ENCODE peak calls at places on chromosomes 5 and 9, in four cellular contexts. One of them, this sample, is unnamed. For H3K79me1, the result is how much of the 10 kb centered on the place peaks cover.

GRCh38 chr5:643811-644271 is 31.7 kb downstream of the CEP72 start:
- DNase-seq in mesenchymal stem cell: no peak
- DNase-seq in neuronal stem cell: no peak
- DNase-seq in IMR-90: no peak
- DNase-seq in this sample: no peak

GRCh38 chr5:72920690-72921089 is 35.2 kb upstream of the FCHO2 start:
- DNase-seq in mesenchymal stem cell: peak
- DNase-seq in neuronal stem cell: no peak
- DNase-seq in IMR-90: peak
- DNase-seq in this sample: peak

GRCh38 chr9:89421595-89421994 is 76.3 kb downstream of the SEMA4D start:
- DNase-seq in mesenchymal stem cell: no peak
- DNase-seq in neuronal stem cell: no peak
- DNase-seq in IMR-90: peak
- DNase-seq in this sample: no peak

GRCh38 chr5:14440598-14441401 is 140.8 kb upstream of the OTULINL start:
- DNase-seq in mesenchymal stem cell: peak
- DNase-seq in neuronal stem cell: peak
- DNase-seq in IMR-90: peak
- DNase-seq in this sample: no peak

GRCh38 chr9:90038778-90039177 is 434.0 kb downstream of the GADD45G start:
- DNase-seq in mesenchymal stem cell: no peak
- DNase-seq in neuronal stem cell: peak
- DNase-seq in IMR-90: no peak
- DNase-seq in this sample: no peak

GRCh38 chr5:113902917-113903681 is 389.6 kb downstream of the YTHDC2 start:
- DNase-seq in mesenchymal stem cell: no peak
- DNase-seq in neuronal stem cell: no peak
- DNase-seq in IMR-90: no peak
- DNase-seq in this sample: peak

GRCh38 chr5:138832218-138832617 is 42.9 kb downstream of the LRRTM2 start:
- DNase-seq in mesenchymal stem cell: peak
- DNase-seq in neuronal stem cell: no peak
- DNase-seq in IMR-90: no peak
- DNase-seq in this sample: no peak

GRCh38 chr9:121447341-121447834 is 52.3 kb downstream of the GGTA1 start:
- DNase-seq in mesenchymal stem cell: peak
- DNase-seq in neuronal stem cell: no peak
- DNase-seq in IMR-90: peak
- DNase-seq in this sample: no peak

GRCh38 chr9:75548871-75549270 is 341.6 kb upstream of the PCSK5 start:
- DNase-seq in mesenchymal stem cell: no peak
- DNase-seq in neuronal stem cell: no peak
- DNase-seq in IMR-90: no peak
- DNase-seq in this sample: no peak

GRCh38 chr5:86679529-86679928 is 61.8 kb downstream of the COX7C start:
- DNase-seq in mesenchymal stem cell: peak
- DNase-seq in neuronal stem cell: peak
- DNase-seq in IMR-90: peak
- DNase-seq in this sample: peak

GRCh38 chr9:69718218-69718617 is 41.6 kb downstream of the PTAR1 start:
- DNase-seq in mesenchymal stem cell: no peak
- DNase-seq in neuronal stem cell: no peak
- DNase-seq in IMR-90: no peak
- DNase-seq in this sample: peak

GRCh38 chr5:172437445-172438303 is 16.7 kb downstream of the SH3PXD2B start:
- DNase-seq in mesenchymal stem cell: peak
- DNase-seq in neuronal stem cell: no peak
- DNase-seq in IMR-90: peak
- DNase-seq in this sample: no peak

GRCh38 chr9:125993423-125993935 is 246.3 kb downstream of the PBX3 start:
- DNase-seq in mesenchymal stem cell: no peak
- DNase-seq in neuronal stem cell: no peak
- DNase-seq in IMR-90: no peak
- DNase-seq in this sample: no peak

GRCh38 chr5:176152191-176152932 is 85.9 kb upstream of the SIMC1 start:
- DNase-seq in mesenchymal stem cell: peak
- DNase-seq in neuronal stem cell: peak
- DNase-seq in IMR-90: peak
- DNase-seq in this sample: peak

GRCh38 chr5:91136271-91136670 is 246.8 kb downstream of the ARRDC3 start:
- DNase-seq in mesenchymal stem cell: no peak
- DNase-seq in neuronal stem cell: no peak
- DNase-seq in IMR-90: peak
- DNase-seq in this sample: peak

GRCh38 chr5:119613937-119614336 is 15.4 kb upstream of the FAM170A start:
- DNase-seq in mesenchymal stem cell: no peak
- DNase-seq in neuronal stem cell: no peak
- DNase-seq in IMR-90: no peak
- DNase-seq in this sample: no peak

GRCh38 chr5:133818869-133819600 is 149.4 kb downstream of the C5orf15 start:
- DNase-seq in mesenchymal stem cell: no peak
- DNase-seq in neuronal stem cell: no peak
- DNase-seq in IMR-90: no peak
- DNase-seq in this sample: no peak

GRCh38 chr9:26723486-26723885 is 169.1 kb downstream of the CAAP1 start:
- DNase-seq in mesenchymal stem cell: no peak
- DNase-seq in neuronal stem cell: peak
- DNase-seq in IMR-90: peak
- DNase-seq in this sample: peak

GRCh38 chr5:178467261-178468195 is 122.7 kb downstream of the COL23A1 start:
- DNase-seq in mesenchymal stem cell: peak
- DNase-seq in neuronal stem cell: no peak
- DNase-seq in IMR-90: peak
- DNase-seq in this sample: no peak

GRCh38 chr5:157679801-157680200 is 8.5 kb downstream of the C5orf52 start:
- DNase-seq in mesenchymal stem cell: no peak
- DNase-seq in neuronal stem cell: no peak
- DNase-seq in IMR-90: no peak
- DNase-seq in this sample: no peak

GRCh38 chr5:54959673-54960418 is 25.5 kb downstream of the ESM1 start:
- DNase-seq in mesenchymal stem cell: no peak
- DNase-seq in neuronal stem cell: no peak
- DNase-seq in IMR-90: no peak
- DNase-seq in this sample: peak

GRCh38 chr9:13444696-13445095 is 165.2 kb upstream of the MPDZ start:
- DNase-seq in mesenchymal stem cell: no peak
- DNase-seq in neuronal stem cell: no peak
- DNase-seq in IMR-90: no peak
- DNase-seq in this sample: no peak

GRCh38 chr5:39447968-39448367 is 23.2 kb upstream of the DAB2 start:
- DNase-seq in mesenchymal stem cell: no peak
- DNase-seq in neuronal stem cell: no peak
- DNase-seq in IMR-90: peak
- DNase-seq in this sample: no peak

GRCh38 chr9:75121914-75122558 is 33.7 kb downstream of the OSTF1 start:
- DNase-seq in mesenchymal stem cell: no peak
- DNase-seq in neuronal stem cell: no peak
- DNase-seq in IMR-90: no peak
- DNase-seq in this sample: no peak

GRCh38 chr9:118522093-118523028 is 818.2 kb downstream of the TLR4 start:
- DNase-seq in mesenchymal stem cell: peak
- DNase-seq in neuronal stem cell: peak
- DNase-seq in IMR-90: no peak
- DNase-seq in this sample: peak

GRCh38 chr9:2681981-2682380 is 35.3 kb upstream of the KCNV2 start:
- DNase-seq in mesenchymal stem cell: no peak
- DNase-seq in neuronal stem cell: no peak
- DNase-seq in IMR-90: no peak
- DNase-seq in this sample: no peak

GRCh38 chr5:35188041-35188457 is 42.2 kb downstream of the PRLR start:
- DNase-seq in mesenchymal stem cell: no peak
- DNase-seq in neuronal stem cell: no peak
- DNase-seq in IMR-90: no peak
- DNase-seq in this sample: peak

GRCh38 chr5:5781335-5781734 is 358.9 kb downstream of the ICE1 start:
- DNase-seq in mesenchymal stem cell: no peak
- DNase-seq in neuronal stem cell: no peak
- DNase-seq in IMR-90: no peak
- DNase-seq in this sample: no peak

GRCh38 chr9:101639301-101639700 is 44.5 kb upstream of the PPP3R2 start:
- DNase-seq in mesenchymal stem cell: no peak
- DNase-seq in neuronal stem cell: no peak
- DNase-seq in IMR-90: no peak
- DNase-seq in this sample: no peak

GRCh38 chr9:136331030-136331429 is 3.7 kb downstream of the GPSM1 start:
- DNase-seq in mesenchymal stem cell: no peak
- DNase-seq in neuronal stem cell: no peak
- DNase-seq in IMR-90: no peak
- DNase-seq in this sample: no peak

GRCh38 chr5:126561908-126562307 is 33.1 kb downstream of the ALDH7A1 start:
- DNase-seq in mesenchymal stem cell: peak
- DNase-seq in neuronal stem cell: no peak
- DNase-seq in IMR-90: peak
- DNase-seq in this sample: no peak

GRCh38 chr5:145362261-145362660 is 472.9 kb downstream of the PRELID2 start:
- DNase-seq in mesenchymal stem cell: peak
- DNase-seq in neuronal stem cell: no peak
- DNase-seq in IMR-90: peak
- DNase-seq in this sample: no peak

GRCh38 chr5:83741571-83741970 is 20.9 kb upstream of the HAPLN1 start:
- DNase-seq in mesenchymal stem cell: no peak
- DNase-seq in neuronal stem cell: no peak
- DNase-seq in IMR-90: no peak
- DNase-seq in this sample: no peak

GRCh38 chr9:32875748-32876147 is 92.4 kb downstream of the TMEM215 start:
- DNase-seq in mesenchymal stem cell: no peak
- DNase-seq in neuronal stem cell: no peak
- DNase-seq in IMR-90: no peak
- DNase-seq in this sample: no peak

GRCh38 chr5:160970605-160971191 is 118.7 kb upstream of the ATP10B start:
- DNase-seq in mesenchymal stem cell: no peak
- DNase-seq in neuronal stem cell: no peak
- DNase-seq in IMR-90: no peak
- DNase-seq in this sample: peak

GRCh38 chr5:82045526-82046267 is 73.9 kb downstream of the ATG10 start:
- DNase-seq in mesenchymal stem cell: peak
- DNase-seq in neuronal stem cell: no peak
- DNase-seq in IMR-90: peak
- DNase-seq in this sample: no peak

GRCh38 chr5:76199321-76200318 is 116.4 kb downstream of the SV2C start:
- DNase-seq in mesenchymal stem cell: no peak
- DNase-seq in neuronal stem cell: no peak
- DNase-seq in IMR-90: no peak
- DNase-seq in this sample: peak

GRCh38 chr5:31531543-31531887 is 378 bp downstream of the DROSHA start:
- DNase-seq in mesenchymal stem cell: peak
- DNase-seq in neuronal stem cell: no peak
- DNase-seq in IMR-90: no peak
- DNase-seq in this sample: no peak

DNA sequence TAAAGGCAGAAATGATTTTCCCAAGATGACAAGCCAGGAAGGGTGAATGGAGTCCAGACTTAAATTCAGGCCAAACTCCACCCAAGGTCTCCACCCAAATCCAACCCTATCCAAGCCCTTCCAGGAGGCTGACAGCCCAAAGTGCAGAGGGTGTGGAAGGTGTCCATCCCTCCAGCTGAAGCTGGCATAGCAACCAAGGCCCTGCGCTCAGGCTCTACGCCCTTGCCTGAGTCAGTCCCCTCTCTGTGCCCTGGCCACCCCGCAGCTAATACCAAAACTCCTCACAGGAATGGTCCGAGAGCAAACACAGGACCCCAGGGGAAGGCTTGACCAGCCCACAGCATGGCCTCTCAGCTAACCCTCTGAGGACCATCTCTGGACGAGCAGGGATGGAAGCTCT is 2.1 kb downstream of the SEPTIN8 start:
- DNase-seq in mesenchymal stem cell: no peak
- DNase-seq in neuronal stem cell: no peak
- DNase-seq in IMR-90: no peak
- DNase-seq in this sample: no peak
- H3K79me1 ChIP-seq in mesenchymal stem cell: under half
- H3K79me1 ChIP-seq in neuronal stem cell: under half
- H3K79me1 ChIP-seq in IMR-90: half or more
- H3K79me1 ChIP-seq in this sample: under half

GRCh38 chr9:134062461-134063087 is 5.3 kb downstream of the BRD3 start:
- DNase-seq in mesenchymal stem cell: no peak
- DNase-seq in neuronal stem cell: no peak
- DNase-seq in IMR-90: no peak
- DNase-seq in this sample: no peak

GRCh38 chr9:134059661-134060395 is 8.0 kb downstream of the BRD3 start:
- DNase-seq in mesenchymal stem cell: no peak
- DNase-seq in neuronal stem cell: no peak
- DNase-seq in IMR-90: no peak
- DNase-seq in this sample: no peak

GRCh38 chr9:134061688-134062371 is 6.0 kb downstream of the BRD3 start:
- DNase-seq in mesenchymal stem cell: no peak
- DNase-seq in neuronal stem cell: no peak
- DNase-seq in IMR-90: no peak
- DNase-seq in this sample: no peak

GRCh38 chr9:134060546-134060945 is 7.3 kb downstream of the BRD3 start:
- DNase-seq in mesenchymal stem cell: no peak
- DNase-seq in neuronal stem cell: no peak
- DNase-seq in IMR-90: no peak
- DNase-seq in this sample: no peak

GRCh38 chr9:134061019-134061687 is 6.7 kb downstream of the BRD3 start:
- DNase-seq in mesenchymal stem cell: no peak
- DNase-seq in neuronal stem cell: no peak
- DNase-seq in IMR-90: no peak
- DNase-seq in this sample: no peak
- H3K79me1 ChIP-seq in mesenchymal stem cell: under half
- H3K79me1 ChIP-seq in neuronal stem cell: half or more
- H3K79me1 ChIP-seq in IMR-90: half or more
- H3K79me1 ChIP-seq in this sample: under half

GRCh38 chr5:128455861-128456361 is 82.1 kb downstream of the FBN2 start:
- DNase-seq in mesenchymal stem cell: no peak
- DNase-seq in neuronal stem cell: peak
- DNase-seq in IMR-90: no peak
- DNase-seq in this sample: peak
- H3K79me1 ChIP-seq in mesenchymal stem cell: under half
- H3K79me1 ChIP-seq in neuronal stem cell: under half
- H3K79me1 ChIP-seq in IMR-90: under half
- H3K79me1 ChIP-seq in this sample: under half

DNA sequence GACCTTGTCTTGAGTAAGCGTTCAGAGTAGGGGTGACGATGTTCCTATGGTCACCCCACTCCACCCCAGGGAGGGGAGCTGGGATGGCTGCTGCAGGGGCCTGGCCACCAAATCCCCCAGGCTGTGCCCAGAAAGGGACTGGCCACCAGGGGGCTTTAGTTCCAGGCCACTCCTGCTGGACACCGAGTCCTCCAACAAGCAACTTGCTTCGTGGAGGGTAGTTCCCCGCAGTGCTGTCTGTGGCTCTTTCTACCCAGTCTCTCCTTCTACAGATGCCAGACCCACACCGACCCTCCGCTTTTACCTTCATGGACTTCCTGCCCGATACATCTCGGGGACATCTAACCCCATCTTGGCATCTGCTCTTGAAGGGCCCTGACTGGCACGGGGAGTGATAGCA is 35.7 kb upstream of the GABRP start:
- DNase-seq in mesenchymal stem cell: peak
- DNase-seq in neuronal stem cell: no peak
- DNase-seq in IMR-90: no peak
- DNase-seq in this sample: peak
- H3K79me1 ChIP-seq in mesenchymal stem cell: under half
- H3K79me1 ChIP-seq in neuronal stem cell: under half
- H3K79me1 ChIP-seq in IMR-90: under half
- H3K79me1 ChIP-seq in this sample: under half